ENCODE peak calls at places on chromosomes 4 and X, in five cellular contexts. H is right lobe of liver, J is GM06990, M is testis, Y is astrocyte of the spinal cord. P is an unnamed sample.

GRCh38 chr4:6619466-6620255 is 20.8 kb upstream of the MRFAP1 start:
- DNase-seq in H (no peak), J (no peak), M (no peak), Y (no peak), P (no peak)

GRCh38 chrX:107673933-107674479 is 45.7 kb downstream of the PRPS1 start:
- DNase-seq in H (peak; percentile 68), J (peak; percentile 76), M (peak; percentile 79), Y (peak; percentile 94), P (peak; percentile 92)

GRCh38 chr4:48546336-48546735 is 56.3 kb downstream of the ZAR1 start:
- DNase-seq in H (no peak), J (no peak), M (peak; percentile 42), Y (peak; percentile 53), P (peak; percentile 50)

GRCh38 chr4:68372588-68372987 is 22.7 kb upstream of the YTHDC1 start:
- DNase-seq in H (no peak), J (no peak), M (no peak), Y (no peak), P (no peak)

GRCh38 chrX:23742693-23743622 is at the start of gene ACOT9:
- DNase-seq in H (peak; percentile 92), J (peak; percentile 87), M (peak; percentile 95), Y (peak; percentile 94), P (peak; percentile 92)

GRCh38 chrX:77795124-77795523 is 9.1 kb upstream of the ATRX start:
- DNase-seq in H (no peak), J (no peak), M (no peak), Y (no peak), P (no peak)

GRCh38 chrX:55907968-55908607 is 190.5 kb downstream of the RRAGB start:
- DNase-seq in H (no peak), J (peak; percentile 78), M (peak; percentile 68), Y (peak; percentile 37), P (peak; percentile 79)

GRCh38 chr4:185638548-185639301 is 103.4 kb upstream of the PDLIM3 start:
- DNase-seq in H (no peak), J (no peak), M (no peak), Y (no peak), P (no peak)

GRCh38 chr4:185209031-185209851 is at the start of gene SNX25:
- DNase-seq in H (peak; percentile 94), J (peak; percentile 92), M (peak; percentile 94), Y (peak; percentile 73), P (peak; percentile 92)

GRCh38 chr4:152299553-152299952 is 236.3 kb downstream of the FBXW7 start:
- DNase-seq in H (no peak), J (no peak), M (no peak), Y (no peak), P (no peak)
- TF ChIP-seq CTCF in H (no peak), J (no peak), M (no peak), Y (no peak), P (no peak)

DNA sequence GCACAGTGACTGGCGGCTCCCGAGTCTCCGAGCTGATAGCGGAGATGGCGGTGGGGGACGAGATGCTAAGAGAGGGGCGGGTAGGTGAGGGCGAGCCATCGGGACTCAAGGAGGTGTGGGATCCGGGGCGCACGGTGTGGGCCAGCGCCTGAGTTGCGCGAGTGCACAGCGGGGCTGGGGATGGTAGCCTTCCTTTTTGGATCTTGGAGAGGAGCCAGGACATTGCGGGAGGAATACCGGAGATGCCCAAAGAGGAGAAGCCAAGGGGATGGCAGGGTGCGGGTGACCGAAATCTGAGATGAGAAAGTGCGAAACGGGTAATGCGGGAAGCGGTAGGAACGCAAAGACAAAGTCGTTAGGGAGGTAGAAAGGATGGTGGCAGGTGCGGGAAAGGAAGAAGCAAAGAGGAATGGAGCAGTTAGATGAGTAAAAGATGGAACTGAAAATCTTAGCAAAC is 438 bp upstream of the FAM184B start:
- DNase-seq in H (no peak), J (no peak), M (no peak), Y (no peak), P (no peak)
- H3K4me3 ChIP-seq in H (no peak overlapping the region), J (no peak overlapping the region), M (peak overlapping the region; percentile 19), Y (peak overlapping the region; percentile 41), P (no peak overlapping the region)

GRCh38 chrX:100654256-100654655 is 10.3 kb downstream of the SRPX2 start:
- DNase-seq in H (no peak), J (no peak), M (peak; percentile 23), Y (no peak), P (no peak)
- TF ChIP-seq CTCF in H (no peak), J (peak; percentile 43), M (no peak), Y (peak; percentile 8), P (peak; percentile 5)

GRCh38 chrX:16882188-16882587 is 12.0 kb upstream of the RBBP7 start:
- DNase-seq in H (peak; percentile 63), J (peak; percentile 33), M (peak; percentile 64), Y (peak; percentile 19), P (peak; percentile 41)
- H3K4me3 ChIP-seq in H (peak overlapping the region; percentile 36), J (peak overlapping the region; percentile 58), M (no peak overlapping the region), Y (peak overlapping the region; percentile 43), P (peak overlapping the region; percentile 66)

GRCh38 chrX:132876509-132876837 is 82.0 kb downstream of the HS6ST2 start:
- DNase-seq in H (no peak), J (no peak), M (peak; percentile 13), Y (no peak), P (no peak)
- TF ChIP-seq CTCF in H (no peak), J (no peak), M (no peak), Y (no peak), P (no peak)

GRCh38 chrX:21373001-21373400 is 1.2 kb upstream of the CNKSR2 start:
- DNase-seq in H (no peak), J (no peak), M (no peak), Y (no peak), P (no peak)
- H3K4me3 ChIP-seq in H (no peak overlapping the region), J (no peak overlapping the region), M (no peak overlapping the region), Y (no peak overlapping the region), P (no peak overlapping the region)

DNA sequence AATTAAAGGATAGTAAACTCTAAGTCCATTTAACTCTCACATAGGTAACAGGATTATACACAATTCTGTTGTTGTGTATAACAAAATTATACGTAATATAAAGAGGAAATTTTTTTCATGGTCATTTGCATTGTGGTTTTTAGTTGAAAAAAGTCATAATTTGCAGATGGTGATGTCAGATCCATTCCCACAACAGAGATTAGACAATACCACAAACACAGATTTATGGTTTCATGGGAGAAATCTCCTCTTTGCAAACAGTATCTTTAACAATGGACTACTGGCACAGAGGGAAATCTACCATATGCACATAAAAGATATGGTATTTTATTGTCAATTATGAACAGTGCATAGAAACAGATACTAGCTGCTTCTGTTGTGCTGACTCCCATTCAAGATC is 126.3 kb downstream of the DKK2 start:
- DNase-seq in H (no peak), J (no peak), M (no peak), Y (no peak), P (no peak)
- TF ChIP-seq CTCF in H (no peak), J (no peak), M (no peak), Y (no peak), P (no peak)

GRCh38 chr4:82623284-82623683 is 61.5 kb upstream of the TMEM150C start:
- DNase-seq in H (no peak), J (no peak), M (peak; percentile 25), Y (no peak), P (no peak)
- H3K4me3 ChIP-seq in H (no peak overlapping the region), J (no peak overlapping the region), M (no peak overlapping the region), Y (no peak overlapping the region), P (no peak overlapping the region)

GRCh38 chr4:153153339-153153851 is 50.8 kb upstream of the TRIM2 start:
- DNase-seq in H (no peak), J (peak; percentile 71), M (peak; percentile 45), Y (peak; percentile 29), P (peak; percentile 58)
- TF ChIP-seq CTCF in H (no peak), J (no peak), M (no peak), Y (no peak), P (no peak)

P was measured in GM12865.